ENCODE peak calls at places on chromosomes 4 and X, in six cellular contexts. G, W, N, O, Y and C are unnamed samples.

GRCh38 chr4:188110741-188111458 is 1.5 kb upstream of the TRIML2 start:
- DNase-seq in G (no peak), N (no peak), Y (no peak), O (no peak), W (no peak), C (no peak)

GRCh38 chr4:63757919-63758318 is 651.3 kb downstream of the TECRL start:
- DNase-seq in O (no peak), Y (no peak), W (no peak), G (no peak), N (no peak), C (no peak)

GRCh38 chr4:99024481-99025275 is 29.2 kb downstream of the METAP1 start:
- DNase-seq in O (no peak), N (no peak), G (no peak), Y (no peak), W (no peak), C (no peak)

GRCh38 chr4:25786497-25787065 is 76.2 kb downstream of the SEL1L3 start:
- DNase-seq in W (no peak), O (no peak), Y (no peak), N (no peak), G (no peak), C (no peak)

GRCh38 chr4:73454920-73455319 is 18.9 kb downstream of the AFP start:
- DNase-seq in Y (no peak), O (no peak), W (no peak), G (no peak), N (no peak), C (no peak)

GRCh38 chr4:26073886-26074560 is 160.0 kb downstream of the SMIM20 start:
- DNase-seq in Y (no peak), N (no peak), G (no peak), W (no peak), O (no peak), C (no peak)

GRCh38 chrX:125205918-125206665 is 113.6 kb upstream of the TEX13C start:
- DNase-seq in Y (no peak), G (no peak), O (no peak), N (no peak), W (no peak), C (no peak)

GRCh38 chrX:47840106-47840505 is 3.4 kb downstream of the ZNF81 start:
- DNase-seq in Y (no peak), W (no peak), O (no peak), G (no peak), N (no peak), C (no peak)

GRCh38 chrX:76796311-76796710 is 368.8 kb downstream of the MAGEE1 start:
- DNase-seq in W (no peak), G (no peak), O (no peak), N (no peak), Y (no peak), C (no peak)

GRCh38 chr4:48781968-48782367 is 1.9 kb upstream of the FRYL start:
- DNase-seq in G (no peak), W (no peak), Y (no peak), O (no peak), N (no peak), C (no peak)

GRCh38 chr4:101421393-101421792 is 74.1 kb upstream of the PPP3CA start:
- DNase-seq in N (no peak), G (no peak), Y (no peak), O (no peak), W (no peak), C (no peak)

GRCh38 chrX:74419861-74420193 is 1.5 kb upstream of the SLC16A2 start:
- DNase-seq in G (no peak), O (no peak), N (no peak), Y (no peak), W (no peak), C (no peak)

GRCh38 chrX:42739258-42739657 is 38.7 kb downstream of the PPP1R2C start:
- DNase-seq in N (no peak), O (no peak), Y (no peak), W (no peak), G (no peak), C (no peak)

GRCh38 chr4:153364061-153364460 is 19.6 kb downstream of the MND1 start:
- DNase-seq in G (no peak), O (no peak), N (no peak), W (no peak), Y (no peak), C (no peak)

GRCh38 chr4:109419679-109420078 is 13.9 kb upstream of the SEC24B start:
- DNase-seq in W (no peak), O (no peak), G (no peak), N (no peak), Y (no peak), C (no peak)

GRCh38 chrX:76428243-76429130 is 977 bp downstream of the MAGEE1 start:
- DNase-seq in N (no peak), G (no peak), Y (no peak), W (no peak), O (no peak), C (no peak)

GRCh38 chr4:158496030-158496741 is 25.5 kb upstream of the RXFP1 start:
- DNase-seq in G (no peak), N (peak; percentile 10), O (peak; percentile 21), Y (peak; percentile 25), W (peak; percentile 44), C (peak; percentile 48)

GRCh38 chr4:40238008-40238699 is 41.3 kb downstream of the RHOH start:
- DNase-seq in G (no peak), Y (no peak), N (no peak), O (no peak), W (peak; percentile 56), C (no peak)

GRCh38 chrX:154549766-154550165 is 2.3 kb downstream of the IKBKG start:
- DNase-seq in Y (no peak), G (no peak), N (no peak), O (no peak), W (no peak), C (no peak)

GRCh38 chr4:118909173-118909956 is 20.7 kb downstream of the SYNPO2 start:
- DNase-seq in G (no peak), Y (no peak), O (no peak), W (no peak), N (no peak), C (no peak)

GRCh38 chr4:4585012-4585670 is 43.3 kb upstream of the STX18 start:
- DNase-seq in W (no peak), Y (no peak), N (no peak), G (no peak), O (no peak), C (no peak)

GRCh38 chrX:2928127-2928582 is 984 bp downstream of the ARSD start:
- DNase-seq in N (peak; percentile 55), O (no peak), W (no peak), G (no peak), Y (peak; percentile 38), C (peak; percentile 74)

GRCh38 chrX:68732906-68733493 is 85.5 kb downstream of the STARD8 start:
- DNase-seq in W (peak; percentile 73), N (peak; percentile 19), Y (peak; percentile 10), O (peak; percentile 35), G (no peak), C (peak; percentile 59)

GRCh38 chr4:173747537-173748257 is 217.7 kb upstream of the HAND2 start:
- DNase-seq in N (no peak), G (no peak), Y (no peak), W (no peak), O (no peak), C (no peak)

GRCh38 chr4:25030283-25031076 is at the start of gene LGI2:
- DNase-seq in O (no peak), W (peak; percentile 18), G (no peak), N (no peak), Y (no peak), C (no peak)

GRCh38 chr4:10185518-10186227 is 69.1 kb upstream of the WDR1 start:
- DNase-seq in O (no peak), G (no peak), Y (no peak), W (peak; percentile 86), N (no peak), C (no peak)

DNA sequence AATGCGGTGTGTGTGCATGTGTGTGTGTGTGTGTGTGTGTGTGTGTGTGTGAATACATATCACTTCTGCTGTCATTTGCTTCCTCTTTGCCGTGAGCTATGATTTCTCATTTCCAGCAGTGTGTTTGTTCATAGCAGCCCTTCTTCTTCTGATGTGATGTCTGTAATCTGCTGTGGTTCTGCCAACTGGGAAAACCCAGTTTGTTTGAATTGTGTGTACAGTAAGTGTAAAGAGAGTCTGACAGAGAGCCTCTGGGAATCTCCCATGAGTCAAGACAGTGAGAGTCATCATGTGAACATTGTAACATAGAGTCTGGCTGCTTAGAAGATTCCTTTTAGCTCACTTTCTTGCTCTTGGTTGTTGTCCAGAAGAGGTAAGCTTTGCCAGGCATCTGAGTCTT is 8.4 kb upstream of the NWD2 start:
- DNase-seq in W (no peak), G (no peak), Y (no peak), O (no peak), N (no peak), C (no peak)
- H3K4me1 ChIP-seq in W (no peaks in the 10 kb centered on the region), G (no peaks in the 10 kb centered on the region), Y (no peaks in the 10 kb centered on the region), O (no peaks in the 10 kb centered on the region), N (no peaks in the 10 kb centered on the region), C (no peaks in the 10 kb centered on the region)

GRCh38 chr4:185343726-185344581 is 51.8 kb downstream of the LRP2BP start:
- DNase-seq in O (no peak), W (no peak), G (no peak), N (no peak), Y (no peak), C (no peak)
- TF ChIP-seq ZNF274 in O (no peak), W (no peak), G (no peak), N (no peak), Y (no peak), C (no peak)

GRCh38 chr4:147247577-147247976 is 233.3 kb upstream of the EDNRA start:
- DNase-seq in G (no peak), Y (no peak), N (no peak), O (no peak), W (no peak), C (no peak)
- H3K4me1 ChIP-seq in G (no peaks in the 10 kb centered on the region), Y (no peaks in the 10 kb centered on the region), N (no peaks in the 10 kb centered on the region), O (no peaks in the 10 kb centered on the region), W (no peaks in the 10 kb centered on the region), C (no peaks in the 10 kb centered on the region)

GRCh38 chr4:176498857-176499256 is 179.1 kb downstream of the SPCS3 start:
- DNase-seq in G (no peak), Y (no peak), O (no peak), W (no peak), N (no peak), C (no peak)

GRCh38 chr4:176500894-176501293 is 181.1 kb downstream of the SPCS3 start:
- DNase-seq in W (no peak), O (no peak), N (no peak), G (no peak), Y (no peak), C (no peak)

DNA sequence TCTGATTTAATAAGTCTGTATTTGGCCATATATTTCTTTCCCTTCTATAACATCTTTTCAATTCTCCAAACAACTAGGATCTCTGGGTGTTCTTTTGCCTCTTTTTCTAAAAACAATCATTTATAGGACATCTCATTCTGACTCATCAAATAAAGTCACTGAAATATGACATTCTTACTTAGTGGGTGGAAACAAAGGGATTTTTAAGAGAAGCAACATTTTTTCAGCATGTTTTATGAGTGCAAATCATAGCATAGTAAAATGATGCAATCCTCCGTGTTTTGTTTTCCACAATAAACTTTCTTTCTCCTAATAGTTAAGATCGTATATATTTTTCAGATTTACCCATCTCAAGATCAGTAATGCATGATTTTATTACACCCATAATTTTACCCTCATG is 179.8 kb downstream of the SPCS3 start:
- DNase-seq in N (no peak), Y (no peak), W (no peak), G (no peak), O (no peak), C (no peak)
- TF ChIP-seq ZNF274 in N (no peak), Y (no peak), W (no peak), G (no peak), O (no peak), C (no peak)